ENCODE peak calls at places on chromosome 21, in ten cellular contexts. Y is NAMALWA, R is HCT116, L is posterior vena cava, V is cardiac muscle cell, J is amygdala, G is iris pigment epithelial cell, X is AG08396, A is AG08395, C is fibroblast of lung. D is an unnamed sample.

GRCh38 chr21:45420061-45420521 is 15.1 kb downstream of the COL18A1 start:
- DNase-seq in Y (no peak), R (no peak), L (peak), V (no peak), J (peak), G (no peak), X (no peak), A (no peak), C (peak), D (no peak)

GRCh38 chr21:33308586-33309490 is 15.9 kb upstream of the IFNAR1 start:
- DNase-seq in Y (peak), R (no peak), L (no peak), V (peak), J (no peak), G (peak), X (no peak), A (no peak), C (peak), D (no peak)

GRCh38 chr21:25934771-25935224 is 200.0 kb downstream of the GABPA start:
- DNase-seq in Y (no peak), R (no peak), L (peak), V (peak), J (no peak), G (peak), X (peak), A (peak), C (peak), D (no peak)

GRCh38 chr21:17679002-17679600 is 66.4 kb upstream of the BTG3 start:
- DNase-seq in Y (peak), R (peak), L (no peak), V (peak), J (no peak), G (peak), X (peak), A (peak), C (peak), D (no peak)

GRCh38 chr21:40759061-40759460 is 87.9 kb downstream of the DSCAM start:
- DNase-seq in Y (no peak), R (no peak), L (no peak), V (no peak), J (no peak), G (no peak), X (no peak), A (no peak), C (no peak), D (no peak)

GRCh38 chr21:39020751-39021474 is 162.3 kb downstream of the PSMG1 start:
- DNase-seq in Y (no peak), R (no peak), L (peak), V (peak), J (no peak), G (peak), X (peak), A (peak), C (peak), D (no peak)

GRCh38 chr21:45341261-45341660 is 53.6 kb upstream of the POFUT2 start:
- DNase-seq in Y (no peak), R (no peak), L (no peak), V (no peak), J (no peak), G (no peak), X (no peak), A (no peak), C (no peak), D (no peak)

GRCh38 chr21:40299441-40299840 is 432.2 kb downstream of the PCP4 start:
- DNase-seq in Y (no peak), R (no peak), L (no peak), V (no peak), J (no peak), G (no peak), X (no peak), A (no peak), C (no peak), D (no peak)

GRCh38 chr21:42218836-42219605 is at the start of gene ABCG1:
- DNase-seq in Y (peak), R (no peak), L (no peak), V (peak), J (peak), G (peak), X (peak), A (no peak), C (peak), D (peak)

GRCh38 chr21:28207776-28208175 is 784.9 kb downstream of the LTN1 start:
- DNase-seq in Y (no peak), R (no peak), L (no peak), V (peak), J (no peak), G (peak), X (peak), A (peak), C (peak), D (no peak)

GRCh38 chr21:42860345-42860744 is 19.0 kb downstream of the WDR4 start:
- DNase-seq in Y (no peak), R (no peak), L (no peak), V (no peak), J (no peak), G (no peak), X (no peak), A (no peak), C (no peak), D (no peak)

GRCh38 chr21:42746593-42747266 is 93.3 kb downstream of the PDE9A start:
- DNase-seq in Y (no peak), R (no peak), L (peak), V (no peak), J (no peak), G (no peak), X (no peak), A (no peak), C (no peak), D (no peak)

GRCh38 chr21:39119696-39120290 is 63.5 kb downstream of the PSMG1 start:
- DNase-seq in Y (no peak), R (no peak), L (no peak), V (no peak), J (no peak), G (no peak), X (no peak), A (no peak), C (no peak), D (no peak)

GRCh38 chr21:38266732-38267131 is 9.9 kb downstream of the KCNJ15 start:
- DNase-seq in Y (no peak), R (no peak), L (no peak), V (no peak), J (no peak), G (no peak), X (peak), A (peak), C (peak), D (no peak)

GRCh38 chr21:44889625-44890337 is 16.3 kb upstream of the PTTG1IP start:
- DNase-seq in Y (no peak), R (no peak), L (peak), V (no peak), J (no peak), G (no peak), X (no peak), A (no peak), C (no peak), D (no peak)

GRCh38 chr21:43467785-43468184 is 40.9 kb upstream of the SIK1 start:
- DNase-seq in Y (no peak), R (no peak), L (peak), V (no peak), J (no peak), G (no peak), X (no peak), A (no peak), C (no peak), D (no peak)

GRCh38 chr21:42389449-42389835 is 6.4 kb downstream of the TMPRSS3 start:
- DNase-seq in Y (no peak), R (no peak), L (peak), V (no peak), J (no peak), G (no peak), X (no peak), A (no peak), C (no peak), D (no peak)

GRCh38 chr21:43598416-43599120 is 60.7 kb downstream of the HSF2BP start:
- DNase-seq in Y (no peak), R (no peak), L (no peak), V (peak), J (no peak), G (peak), X (no peak), A (peak), C (peak), D (no peak)

GRCh38 chr21:42437786-42438185 is 34.1 kb downstream of the UBASH3A start:
- DNase-seq in Y (no peak), R (no peak), L (peak), V (peak), J (no peak), G (no peak), X (no peak), A (no peak), C (no peak), D (peak)

GRCh38 chr21:15943009-15943666 is 213.4 kb downstream of the USP25 start:
- DNase-seq in Y (no peak), R (no peak), L (no peak), V (peak), J (no peak), G (peak), X (no peak), A (no peak), C (peak), D (no peak)

GRCh38 chr21:36350282-36350910 is 30.4 kb downstream of the MORC3 start:
- DNase-seq in Y (no peak), R (no peak), L (no peak), V (peak), J (no peak), G (peak), X (peak), A (peak), C (peak), D (no peak)

GRCh38 chr21:13854638-13855037 is 245.1 kb downstream of the POTED start:
- DNase-seq in Y (no peak), R (no peak), L (no peak), V (no peak), J (no peak), G (no peak), X (no peak), A (no peak), C (no peak), D (no peak)

GRCh38 chr21:38993561-38993960 is 187.8 kb downstream of the ETS2 start:
- DNase-seq in Y (no peak), R (peak), L (peak), V (peak), J (no peak), G (peak), X (peak), A (peak), C (peak), D (no peak)

GRCh38 chr21:25176637-25177412 is 430.5 kb downstream of the MRPL39 start:
- DNase-seq in Y (no peak), R (no peak), L (no peak), V (no peak), J (no peak), G (peak), X (no peak), A (no peak), C (peak), D (no peak)

GRCh38 chr21:34909492-34910292 is 139.4 kb downstream of the RUNX1 start:
- DNase-seq in Y (peak), R (no peak), L (no peak), V (peak), J (no peak), G (no peak), X (no peak), A (no peak), C (peak), D (no peak)

GRCh38 chr21:42806489-42807140 is 72.7 kb downstream of the WDR4 start:
- DNase-seq in Y (no peak), R (no peak), L (peak), V (no peak), J (no peak), G (no peak), X (no peak), A (no peak), C (no peak), D (no peak)

GRCh38 chr21:36584980-36585940 is 105.3 kb upstream of the CLDN14 start:
- DNase-seq in Y (peak), R (no peak), L (no peak), V (no peak), J (no peak), G (peak), X (no peak), A (no peak), C (no peak), D (no peak)

GRCh38 chr21:32372755-32373154 is 20.1 kb downstream of the URB1 start:
- DNase-seq in Y (no peak), R (no peak), L (no peak), V (peak), J (no peak), G (peak), X (no peak), A (no peak), C (no peak), D (no peak)

GRCh38 chr21:36700295-36700960 is 1.5 kb downstream of the SIM2 start:
- DNase-seq in Y (no peak), R (no peak), L (no peak), V (no peak), J (no peak), G (no peak), X (no peak), A (no peak), C (no peak), D (no peak)

GRCh38 chr21:35002879-35003722 is 46.0 kb downstream of the RUNX1 start:
- DNase-seq in Y (no peak), R (no peak), L (no peak), V (peak), J (no peak), G (peak), X (no peak), A (no peak), C (peak), D (no peak)

GRCh38 chr21:42777757-42778344 is 101.5 kb downstream of the WDR4 start:
- DNase-seq in Y (peak), R (no peak), L (no peak), V (no peak), J (peak), G (peak), X (no peak), A (no peak), C (no peak), D (no peak)

GRCh38 chr21:29184047-29184446 is 53.6 kb downstream of the MAP3K7CL start:
- DNase-seq in Y (no peak), R (no peak), L (no peak), V (no peak), J (no peak), G (no peak), X (no peak), A (no peak), C (no peak), D (no peak)

GRCh38 chr21:35291963-35292627 is 243.0 kb upstream of the RUNX1 start:
- DNase-seq in Y (peak), R (no peak), L (no peak), V (no peak), J (no peak), G (peak), X (no peak), A (no peak), C (peak), D (no peak)

GRCh38 chr21:33414068-33414467 is 10.9 kb downstream of the IFNGR2 start:
- DNase-seq in Y (no peak), R (no peak), L (no peak), V (no peak), J (no peak), G (no peak), X (no peak), A (no peak), C (no peak), D (no peak)

GRCh38 chr21:34845521-34846213 is 176.9 kb downstream of the CLIC6 start:
- DNase-seq in Y (no peak), R (peak), L (no peak), V (peak), J (no peak), G (peak), X (peak), A (peak), C (peak), D (no peak)

GRCh38 chr21:43292041-43292865 is 123.4 kb downstream of the CRYAA start:
- DNase-seq in Y (no peak), R (no peak), L (no peak), V (no peak), J (no peak), G (no peak), X (no peak), A (no peak), C (no peak), D (no peak)

GRCh38 chr21:26843912-26844257 is 1.3 kb downstream of the ADAMTS1 start:
- DNase-seq in Y (no peak), R (no peak), L (no peak), V (peak), J (no peak), G (peak), X (peak), A (peak), C (peak), D (no peak)

GRCh38 chr21:41622831-41623548 is 115.0 kb upstream of the TMPRSS2 start:
- DNase-seq in Y (no peak), R (no peak), L (peak), V (no peak), J (no peak), G (peak), X (no peak), A (no peak), C (peak), D (no peak)

GRCh38 chr21:35280221-35280620 is 231.1 kb upstream of the RUNX1 start:
- DNase-seq in Y (no peak), R (no peak), L (no peak), V (no peak), J (no peak), G (no peak), X (no peak), A (no peak), C (no peak), D (no peak)

GRCh38 chr21:18245493-18245967 is 897 bp downstream of the CHODL start:
- DNase-seq in Y (no peak), R (no peak), L (no peak), V (no peak), J (no peak), G (peak), X (no peak), A (no peak), C (peak), D (peak)